ENCODE peak calls at places on chromosomes 7 and 10, in four cellular contexts. One of them, this sample, is unnamed.

GRCh38 chr7:147182859-147183258 is 1066.3 kb downstream of the CNTNAP2 start:
- DNase-seq in GM06990: no peak
- DNase-seq in foreskin fibroblast: no peak
- DNase-seq in nephron progenitor cell: no peak
- DNase-seq in this sample: no peak

GRCh38 chr7:43439631-43440401 is 143.1 kb upstream of the STK17A start:
- DNase-seq in foreskin fibroblast: peak
- DNase-seq in GM06990: peak
- DNase-seq in nephron progenitor cell: peak
- DNase-seq in this sample: peak

GRCh38 chr7:37671871-37672270 is 11.7 kb upstream of the GPR141 start:
- DNase-seq in GM06990: no peak
- DNase-seq in nephron progenitor cell: no peak
- DNase-seq in foreskin fibroblast: no peak
- DNase-seq in this sample: no peak

GRCh38 chr10:93417264-93417663 is 64.9 kb downstream of the MYOF start:
- DNase-seq in GM06990: no peak
- DNase-seq in foreskin fibroblast: no peak
- DNase-seq in nephron progenitor cell: no peak
- DNase-seq in this sample: no peak

GRCh38 chr7:19587291-19587690 is 121.5 kb downstream of the POLR1F start:
- DNase-seq in GM06990: no peak
- DNase-seq in foreskin fibroblast: no peak
- DNase-seq in nephron progenitor cell: no peak
- DNase-seq in this sample: no peak

GRCh38 chr10:124152139-124152780 is 58.9 kb upstream of the CHST15 start:
- DNase-seq in GM06990: no peak
- DNase-seq in foreskin fibroblast: peak
- DNase-seq in nephron progenitor cell: no peak
- DNase-seq in this sample: peak

GRCh38 chr7:131502810-131503545 is 53.5 kb downstream of the PODXL start:
- DNase-seq in GM06990: no peak
- DNase-seq in nephron progenitor cell: no peak
- DNase-seq in foreskin fibroblast: peak
- DNase-seq in this sample: peak

GRCh38 chr10:28479366-28479765 is 53.6 kb upstream of the WAC start:
- DNase-seq in GM06990: no peak
- DNase-seq in nephron progenitor cell: no peak
- DNase-seq in foreskin fibroblast: no peak
- DNase-seq in this sample: no peak

GRCh38 chr10:101816913-101817541 is 1.2 kb downstream of the OGA start:
- DNase-seq in GM06990: no peak
- DNase-seq in nephron progenitor cell: no peak
- DNase-seq in foreskin fibroblast: no peak
- DNase-seq in this sample: no peak

GRCh38 chr10:30014511-30014910 is 44.9 kb downstream of the JCAD start:
- DNase-seq in GM06990: no peak
- DNase-seq in nephron progenitor cell: no peak
- DNase-seq in foreskin fibroblast: peak
- DNase-seq in this sample: no peak

GRCh38 chr10:30017576-30017975 is 41.8 kb downstream of the JCAD start:
- DNase-seq in foreskin fibroblast: no peak
- DNase-seq in GM06990: no peak
- DNase-seq in nephron progenitor cell: no peak
- DNase-seq in this sample: no peak

GRCh38 chr10:30022590-30022989 is 36.8 kb downstream of the JCAD start:
- DNase-seq in foreskin fibroblast: no peak
- DNase-seq in GM06990: no peak
- DNase-seq in nephron progenitor cell: no peak
- DNase-seq in this sample: no peak

GRCh38 chr10:30019468-30019867 is 39.9 kb downstream of the JCAD start:
- DNase-seq in nephron progenitor cell: no peak
- DNase-seq in GM06990: no peak
- DNase-seq in foreskin fibroblast: no peak
- DNase-seq in this sample: no peak

DNA sequence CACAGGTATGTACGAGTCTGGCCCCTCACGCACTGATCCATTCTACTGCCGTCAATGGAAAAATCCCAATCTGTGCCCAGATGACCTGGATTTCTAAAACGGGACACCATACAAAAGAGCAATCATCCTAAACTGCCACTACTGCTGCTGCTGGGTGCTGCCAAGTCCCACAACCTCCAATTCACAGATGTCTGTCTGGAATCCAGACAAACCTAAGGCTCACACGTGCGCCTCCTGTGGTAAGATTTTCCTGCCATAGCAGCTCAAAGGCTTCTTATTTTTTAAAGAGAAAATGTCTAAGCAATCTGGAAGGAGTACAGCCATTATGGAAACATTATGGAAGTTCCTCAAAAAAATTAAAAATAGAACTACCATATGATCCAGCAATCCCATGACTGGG is 40.9 kb downstream of the JCAD start:
- DNase-seq in nephron progenitor cell: no peak
- DNase-seq in foreskin fibroblast: no peak
- DNase-seq in GM06990: no peak
- DNase-seq in this sample: no peak
- TF ChIP-seq CTCF in nephron progenitor cell: no peak
- TF ChIP-seq CTCF in foreskin fibroblast: no peak
- TF ChIP-seq CTCF in GM06990: no peak
- TF ChIP-seq CTCF in this sample: no peak

GRCh38 chr10:48505394-48506112 is 99.3 kb downstream of the ARHGAP22 start:
- DNase-seq in GM06990: no peak
- DNase-seq in nephron progenitor cell: no peak
- DNase-seq in foreskin fibroblast: no peak
- DNase-seq in this sample: no peak
- TF ChIP-seq CTCF in GM06990: peak
- TF ChIP-seq CTCF in nephron progenitor cell: no peak
- TF ChIP-seq CTCF in foreskin fibroblast: peak
- TF ChIP-seq CTCF in this sample: peak

DNA sequence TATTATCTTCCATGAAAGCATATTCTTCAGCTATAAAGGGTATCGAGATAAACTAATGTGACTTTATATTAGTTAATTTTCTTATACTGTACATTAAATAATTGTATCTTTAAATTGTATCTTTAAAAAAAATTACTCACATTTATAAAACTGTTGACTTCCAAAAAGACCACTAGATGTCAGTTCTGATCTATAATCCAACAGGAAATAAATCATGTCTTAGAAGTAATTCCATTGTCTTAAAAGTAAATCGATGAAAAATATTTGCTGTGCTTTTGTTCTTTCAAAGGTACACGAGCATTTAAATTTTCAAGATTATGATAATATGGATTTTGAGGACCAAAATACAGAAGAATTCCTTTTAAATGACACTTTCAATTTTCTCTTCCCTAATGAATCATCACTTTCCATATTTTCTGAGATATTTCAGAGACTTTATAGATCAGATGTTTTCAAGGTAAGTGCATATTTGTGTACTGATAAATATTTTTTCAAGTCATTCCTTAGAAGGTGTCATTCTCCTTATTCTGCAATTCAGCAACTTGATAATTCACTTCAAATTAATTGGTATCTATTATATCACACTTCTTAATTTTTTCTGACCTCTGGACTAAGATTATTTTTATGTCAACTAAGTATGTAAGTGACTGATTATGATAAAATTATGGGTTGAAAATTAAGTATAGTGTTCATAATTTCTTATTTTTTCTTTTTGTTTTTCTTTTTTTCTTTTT is 138.5 kb downstream of the CPED1 start:
- DNase-seq in GM06990: peak
- DNase-seq in nephron progenitor cell: no peak
- DNase-seq in foreskin fibroblast: peak
- DNase-seq in this sample: peak
- TF ChIP-seq CTCF in GM06990: no peak
- TF ChIP-seq CTCF in nephron progenitor cell: no peak
- TF ChIP-seq CTCF in foreskin fibroblast: no peak
- TF ChIP-seq CTCF in this sample: peak

GRCh38 chr10:130807096-130807495 is 504.4 kb downstream of the TCERG1L start:
- DNase-seq in nephron progenitor cell: no peak
- DNase-seq in GM06990: no peak
- DNase-seq in foreskin fibroblast: no peak
- DNase-seq in this sample: no peak
- TF ChIP-seq CTCF in nephron progenitor cell: no peak
- TF ChIP-seq CTCF in GM06990: no peak
- TF ChIP-seq CTCF in foreskin fibroblast: no peak
- TF ChIP-seq CTCF in this sample: no peak

GRCh38 chr10:109919224-109919623 is 4.1 kb downstream of the XPNPEP1 start:
- DNase-seq in foreskin fibroblast: no peak
- DNase-seq in nephron progenitor cell: no peak
- DNase-seq in GM06990: no peak
- DNase-seq in this sample: no peak
- TF ChIP-seq CTCF in foreskin fibroblast: no peak
- TF ChIP-seq CTCF in nephron progenitor cell: no peak
- TF ChIP-seq CTCF in GM06990: no peak
- TF ChIP-seq CTCF in this sample: no peak

GRCh38 chr10:34637419-34637911 is 177.6 kb downstream of the PARD3 start:
- DNase-seq in GM06990: peak
- DNase-seq in nephron progenitor cell: peak
- DNase-seq in foreskin fibroblast: peak
- DNase-seq in this sample: peak
- TF ChIP-seq CTCF in GM06990: peak
- TF ChIP-seq CTCF in nephron progenitor cell: peak
- TF ChIP-seq CTCF in foreskin fibroblast: peak
- TF ChIP-seq CTCF in this sample: peak